ENCODE peak calls at places on chromosome 17, in four cellular contexts. W is HepG2, D is tibial artery, J is uterus. Y is an unnamed sample.

GRCh38 chr17:3843935-3844516 is 2.0 kb downstream of the NCBP3 start:
- DNase-seq in W (peak; percentile 59), D (no peak), J (no peak), Y (no peak)

GRCh38 chr17:9765302-9765701 is 26.1 kb downstream of the DHRS7C start:
- DNase-seq in J (no peak), D (no peak), W (no peak), Y (no peak)

GRCh38 chr17:73284906-73285602 is 23.4 kb upstream of the CPSF4L start:
- DNase-seq in J (no peak), W (no peak), D (no peak), Y (no peak)

GRCh38 chr17:57097832-57098421 is 12.9 kb downstream of the AKAP1 start:
- DNase-seq in W (no peak), D (peak; percentile 87), J (no peak), Y (peak; percentile 74)

GRCh38 chr17:42456223-42457106 is 2.2 kb upstream of the ATP6V0A1 start:
- DNase-seq in J (no peak), D (no peak), W (no peak), Y (no peak)

GRCh38 chr17:38815576-38816193 is 9.4 kb downstream of the CWC25 start:
- DNase-seq in J (no peak), D (no peak), W (no peak), Y (no peak)

GRCh38 chr17:36611345-36612072 is 10.1 kb downstream of the MRM1 start:
- DNase-seq in W (no peak), D (no peak), J (no peak), Y (no peak)

GRCh38 chr17:15409721-15410247 is 57.6 kb downstream of the CDRT4 start:
- DNase-seq in J (peak; percentile 50), D (peak; percentile 82), W (no peak), Y (peak; percentile 37)

GRCh38 chr17:8894673-8895578 is 27.5 kb upstream of the PIK3R6 start:
- DNase-seq in J (no peak), W (peak; percentile 52), D (peak; percentile 71), Y (peak; percentile 61)

GRCh38 chr17:21679256-21680146 is 12.8 kb upstream of the KCNJ18 start:
- DNase-seq in J (peak; percentile 8), D (peak; percentile 66), W (no peak), Y (no peak)

GRCh38 chr17:68450391-68450790 is 6.9 kb downstream of the WIPI1 start:
- DNase-seq in J (no peak), D (no peak), W (no peak), Y (no peak)

GRCh38 chr17:20997711-20998570 is 44.9 kb downstream of the USP22 start:
- DNase-seq in W (no peak), J (no peak), D (peak; percentile 66), Y (no peak)

GRCh38 chr17:29565643-29566472 is 979 bp downstream of the ABHD15 start:
- DNase-seq in W (peak; percentile 25), J (peak; percentile 22), D (no peak), Y (peak; percentile 6)

GRCh38 chr17:29568331-29569244 is at the start of gene TP53I13:
- DNase-seq in W (peak; percentile 51), J (peak; percentile 90), D (peak; percentile 92), Y (peak; percentile 89)

GRCh38 chr17:29566473-29567361 is at the start of gene ABHD15:
- DNase-seq in D (peak; percentile 90), J (peak; percentile 67), W (peak; percentile 35), Y (peak; percentile 74)

GRCh38 chr17:29569245-29569950 is 897 bp downstream of the TP53I13 start:
- DNase-seq in J (no peak), D (peak; percentile 68), W (no peak), Y (no peak)

GRCh38 chr17:29567362-29568330 is 809 bp upstream of the ABHD15 start:
- DNase-seq in W (peak; percentile 47), D (peak; percentile 86), J (peak; percentile 61), Y (peak; percentile 71)
- H3K4me1 ChIP-seq in W (peaks cover 29% of the 10 kb centered on the region), D (no peaks in the 10 kb centered on the region), J (peaks cover 4% of the 10 kb centered on the region), Y (peaks cover 46% of the 10 kb centered on the region)

GRCh38 chr17:59776577-59776976 is 69.1 kb downstream of the VMP1 start:
- DNase-seq in W (no peak), D (no peak), J (no peak), Y (no peak)
- TF ChIP-seq CTCF in W (no peak), D (no peak), J (no peak), Y (no peak)

DNA sequence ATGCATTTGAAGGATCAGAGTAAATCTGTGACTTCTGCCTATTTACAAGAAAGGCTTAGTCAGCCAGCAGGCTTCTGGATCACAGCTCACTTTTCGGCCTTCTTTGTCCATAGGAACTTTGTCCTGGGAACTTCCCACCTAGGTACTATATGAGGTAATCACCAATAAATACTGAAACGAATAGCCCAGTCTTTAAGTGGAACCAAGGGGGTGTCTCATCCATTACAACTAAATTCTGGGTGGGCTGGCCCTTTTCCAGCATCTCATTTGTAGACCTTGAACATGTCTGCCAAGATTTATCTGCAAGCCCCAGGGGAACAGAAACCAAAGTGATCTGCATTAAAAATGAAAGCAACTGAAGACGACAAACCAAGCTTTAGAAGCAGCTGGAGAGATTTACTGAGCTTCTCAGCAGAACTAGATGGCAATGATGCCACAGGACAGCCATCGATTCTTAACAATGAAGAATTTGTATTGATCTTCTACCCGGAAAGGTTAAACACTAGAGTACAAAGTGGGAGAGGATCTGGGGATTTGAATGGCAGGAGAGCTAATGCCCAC is 55.5 kb downstream of the SNX11 start:
- DNase-seq in J (no peak), W (peak; percentile 56), D (no peak), Y (no peak)
- H3K27me3 ChIP-seq in J (no peaks in the 10 kb centered on the region), W (no peaks in the 10 kb centered on the region), D (no peaks in the 10 kb centered on the region), Y (peaks cover 5% of the 10 kb centered on the region)

GRCh38 chr17:77456271-77456950 is 315.6 kb downstream of the SEC14L1 start:
- DNase-seq in J (no peak), D (no peak), W (no peak), Y (no peak)
- H3K4me1 ChIP-seq in J (no peaks in the 10 kb centered on the region), D (peaks cover 3% of the 10 kb centered on the region), W (peaks cover 91% of the 10 kb centered on the region), Y (peaks cover 99% of the 10 kb centered on the region)

GRCh38 chr17:7328009-7328408 is 1.1 kb downstream of the NEURL4 start:
- DNase-seq in D (no peak), W (no peak), J (no peak), Y (no peak)

GRCh38 chr17:7330099-7331015 is 1.2 kb upstream of the NEURL4 start:
- DNase-seq in D (peak; percentile 89), W (peak; percentile 76), J (peak; percentile 80), Y (peak; percentile 80)

GRCh38 chr17:7329360-7330098 is 394 bp upstream of the NEURL4 start:
- DNase-seq in J (peak; percentile 99), D (peak; percentile 99), W (peak; percentile 97), Y (peak; percentile 98)

GRCh38 chr17:7327501-7327900 is 1.6 kb downstream of the NEURL4 start:
- DNase-seq in J (no peak), D (no peak), W (no peak), Y (no peak)

DNA sequence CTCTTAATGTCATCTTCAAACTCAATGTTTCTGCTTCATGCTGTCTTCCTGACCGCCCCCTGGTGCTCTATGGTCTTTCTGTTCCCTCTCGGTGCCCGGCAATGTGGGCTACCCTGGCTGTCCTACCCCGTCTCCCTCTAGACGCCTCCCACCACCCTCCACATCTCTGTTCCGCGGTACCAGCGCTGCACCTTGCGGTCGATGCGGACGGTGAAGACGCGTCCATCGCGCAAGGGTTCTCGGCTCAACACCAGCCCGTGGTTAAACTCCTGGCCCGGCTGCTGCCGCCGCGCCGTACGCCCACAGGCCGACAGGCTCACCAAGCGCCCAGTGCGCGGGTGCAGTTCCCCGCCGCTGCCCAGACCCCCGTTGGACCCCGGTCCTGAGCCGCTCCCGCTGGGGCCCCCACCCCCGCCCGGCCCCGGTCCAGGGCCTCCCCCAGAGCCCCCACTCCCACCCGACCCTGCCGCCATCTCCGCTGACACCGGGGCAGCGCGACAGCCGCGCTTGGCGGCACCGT is at the start of gene NEURL4:
- DNase-seq in W (no peak), D (peak; percentile 79), J (no peak), Y (no peak)
- TF ChIP-seq CTCF in W (peak; percentile 6), D (no peak), J (no peak), Y (peak; percentile 17)

GRCh38 chr17:79813826-79814623 is 17.1 kb upstream of the CBX8 start:
- DNase-seq in D (no peak), W (no peak), J (no peak), Y (no peak)
- H3K27me3 ChIP-seq in D (peaks cover 20% of the 10 kb centered on the region), W (peaks cover 11% of the 10 kb centered on the region), J (peaks cover 46% of the 10 kb centered on the region), Y (peaks cover 73% of the 10 kb centered on the region)

GRCh38 chr17:82237746-82238561 is 9.1 kb downstream of the SLC16A3 start:
- DNase-seq in W (no peak), D (peak; percentile 77), J (no peak), Y (no peak)

GRCh38 chr17:82236142-82236971 is 7.5 kb downstream of the SLC16A3 start:
- DNase-seq in D (peak; percentile 83), W (peak; percentile 92), J (peak; percentile 64), Y (peak; percentile 67)

GRCh38 chr17:82238562-82239201 is 9.8 kb downstream of the SLC16A3 start:
- DNase-seq in D (peak; percentile 93), W (no peak), J (peak; percentile 82), Y (peak; percentile 74)

GRCh38 chr17:82235775-82236141 is 6.9 kb downstream of the SLC16A3 start:
- DNase-seq in W (no peak), D (no peak), J (no peak), Y (peak; percentile 18)

GRCh38 chr17:82237083-82237745 is 8.4 kb downstream of the SLC16A3 start:
- DNase-seq in W (no peak), D (peak; percentile 70), J (no peak), Y (no peak)
- H3K4me1 ChIP-seq in W (peaks cover 99% of the 10 kb centered on the region), D (peaks cover 18% of the 10 kb centered on the region), J (peaks cover 11% of the 10 kb centered on the region), Y (peaks cover 91% of the 10 kb centered on the region)

GRCh38 chr17:63834431-63835166 is 7.1 kb upstream of the FTSJ3 start:
- DNase-seq in D (peak; percentile 70), J (no peak), W (peak; percentile 81), Y (no peak)
- TF ChIP-seq CTCF in D (peak; percentile 40), J (no peak), W (peak; percentile 76), Y (no peak)